ENCODE peak calls at places on chromosomes 4 and X, in ten cellular contexts. Q is upper lobe of left lung, H is HCT116, L is K562, M is stomach, O is GM23338, C is transverse colon, R is suprapubic skin, N is GM12878, P is sigmoid colon. D is an unnamed sample.
A peak's percentile ranks its signal among the peaks of the same experiment; 100 is the strongest.

GRCh38 chr4:156547439-156547838 is 424.2 kb downstream of the PDGFC start:
- DNase-seq in Q (no peak), H (no peak), L (no peak), M (no peak), O (no peak), C (no peak), R (no peak), N (no peak), P (no peak), D (no peak)

GRCh38 chrX:30141966-30142365 is 73.4 kb upstream of the MAGEB2 start:
- DNase-seq in Q (no peak), H (peak; percentile 43), L (peak; percentile 37), M (no peak), O (peak; percentile 65), C (no peak), R (no peak), N (no peak), P (no peak), D (no peak)

GRCh38 chr4:15368906-15369305 is 58.9 kb upstream of the C1QTNF7 start:
- DNase-seq in Q (no peak), H (no peak), L (no peak), M (no peak), O (no peak), C (no peak), R (no peak), N (no peak), P (no peak), D (no peak)

GRCh38 chr4:492412-492811 is 6.5 kb downstream of the ZNF721 start:
- DNase-seq in Q (no peak), H (no peak), L (no peak), M (no peak), O (no peak), C (no peak), R (no peak), N (no peak), P (no peak), D (no peak)

GRCh38 chr4:145347684-145348083 is 134.0 kb upstream of the SMAD1 start:
- DNase-seq in Q (no peak), H (no peak), L (no peak), M (no peak), O (no peak), C (no peak), R (no peak), N (no peak), P (no peak), D (no peak)

GRCh38 chrX:19670854-19671620 is 155.7 kb upstream of the MAP3K15 start:
- DNase-seq in Q (no peak), H (peak; percentile 79), L (no peak), M (no peak), O (peak; percentile 29), C (peak; percentile 69), R (peak; percentile 77), N (no peak), P (peak; percentile 72), D (no peak)

GRCh38 chr4:98345838-98346237 is 84.7 kb downstream of the RAP1GDS1 start:
- DNase-seq in Q (no peak), H (no peak), L (no peak), M (no peak), O (peak; percentile 4), C (no peak), R (no peak), N (no peak), P (no peak), D (no peak)

GRCh38 chr4:59094505-59094904 is 1984.3 kb upstream of the IGFBP7 start:
- DNase-seq in Q (no peak), H (no peak), L (no peak), M (no peak), O (peak; percentile 56), C (no peak), R (no peak), N (no peak), P (no peak), D (no peak)

GRCh38 chrX:152927858-152928760 is 30.2 kb downstream of the ZNF185 start:
- DNase-seq in Q (no peak), H (no peak), L (no peak), M (no peak), O (no peak), C (no peak), R (no peak), N (no peak), P (no peak), D (peak; percentile 36)

GRCh38 chr4:157984285-157984911 is 188.4 kb downstream of the GASK1B start:
- DNase-seq in Q (no peak), H (no peak), L (no peak), M (no peak), O (no peak), C (no peak), R (no peak), N (no peak), P (no peak), D (no peak)

GRCh38 chrX:34881671-34882070 is 60.9 kb upstream of the FAM47B start:
- DNase-seq in Q (no peak), H (no peak), L (no peak), M (no peak), O (no peak), C (no peak), R (no peak), N (no peak), P (no peak), D (no peak)

GRCh38 chrX:73850124-73851013 is 287.4 kb downstream of the CHIC1 start:
- DNase-seq in Q (no peak), H (peak; percentile 7), L (peak; percentile 9), M (peak; percentile 45), O (peak; percentile 36), C (peak; percentile 46), R (no peak), N (peak; percentile 62), P (peak; percentile 75), D (no peak)

GRCh38 chr4:53592686-53593641 is 1.7 kb upstream of the LNX1 start:
- DNase-seq in Q (peak; percentile 43), H (no peak), L (peak; percentile 72), M (peak; percentile 77), O (peak; percentile 93), C (peak; percentile 69), R (peak; percentile 80), N (no peak), P (no peak), D (no peak)

GRCh38 chr4:23320881-23321612 is 568.8 kb downstream of the PPARGC1A start:
- DNase-seq in Q (no peak), H (no peak), L (no peak), M (no peak), O (no peak), C (no peak), R (no peak), N (no peak), P (no peak), D (no peak)

DNA sequence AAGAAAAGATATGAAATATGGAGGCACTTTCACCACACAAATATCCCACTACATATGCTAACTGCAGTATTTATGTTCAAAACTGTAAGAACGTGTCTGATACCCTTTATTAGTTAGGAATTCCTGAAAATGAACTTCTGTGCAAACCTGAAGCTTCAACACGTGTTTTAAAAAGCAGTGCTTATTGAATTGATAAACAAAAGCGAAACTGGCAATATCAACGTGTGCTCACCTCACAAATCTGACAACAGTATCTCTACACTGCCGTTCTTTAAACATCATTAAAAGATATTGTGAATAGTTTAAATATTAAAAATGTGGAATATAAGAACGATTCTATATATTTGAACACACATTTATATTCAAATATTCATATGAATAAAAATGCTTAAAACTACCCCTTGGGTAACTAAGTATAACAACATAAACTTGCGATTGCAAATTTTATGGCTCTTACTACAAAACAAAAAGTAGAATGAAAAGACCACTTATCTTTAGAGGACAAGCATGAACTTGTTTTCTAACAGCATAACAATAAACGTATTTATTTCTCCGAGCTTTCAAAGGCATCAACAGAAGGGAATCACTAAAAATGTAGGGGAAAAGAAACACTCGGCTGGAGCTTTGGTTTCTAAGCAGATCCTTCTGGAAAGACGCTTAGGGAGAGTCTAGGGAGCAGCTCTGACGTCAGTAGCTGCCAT is at the start of gene LRP2BP:
- DNase-seq in Q (no peak), H (no peak), L (no peak), M (no peak), O (no peak), C (no peak), R (no peak), N (peak; percentile 48), P (no peak), D (no peak)
- TF ChIP-seq POLR2AphosphoS5 in Q (no peak), H (no peak), L (no peak), M (no peak), O (no peak), C (no peak), R (no peak), N (no peak), P (no peak), D (no peak)

GRCh38 chr4:24576276-24576675 is 8.1 kb downstream of the DHX15 start:
- DNase-seq in Q (no peak), H (no peak), L (no peak), M (no peak), O (no peak), C (no peak), R (no peak), N (no peak), P (no peak), D (no peak)
- H3K4me1 ChIP-seq in Q (peaks cover 35% of the 10 kb centered on the region), H (no peaks in the 10 kb centered on the region), L (peaks cover 10% of the 10 kb centered on the region), M (peaks cover 35% of the 10 kb centered on the region), O (peaks cover 63% of the 10 kb centered on the region), C (peaks cover 23% of the 10 kb centered on the region), R (peaks cover 39% of the 10 kb centered on the region), N (peaks cover 3% of the 10 kb centered on the region), P (peaks cover 51% of the 10 kb centered on the region), D (peaks cover 43% of the 10 kb centered on the region)

DNA sequence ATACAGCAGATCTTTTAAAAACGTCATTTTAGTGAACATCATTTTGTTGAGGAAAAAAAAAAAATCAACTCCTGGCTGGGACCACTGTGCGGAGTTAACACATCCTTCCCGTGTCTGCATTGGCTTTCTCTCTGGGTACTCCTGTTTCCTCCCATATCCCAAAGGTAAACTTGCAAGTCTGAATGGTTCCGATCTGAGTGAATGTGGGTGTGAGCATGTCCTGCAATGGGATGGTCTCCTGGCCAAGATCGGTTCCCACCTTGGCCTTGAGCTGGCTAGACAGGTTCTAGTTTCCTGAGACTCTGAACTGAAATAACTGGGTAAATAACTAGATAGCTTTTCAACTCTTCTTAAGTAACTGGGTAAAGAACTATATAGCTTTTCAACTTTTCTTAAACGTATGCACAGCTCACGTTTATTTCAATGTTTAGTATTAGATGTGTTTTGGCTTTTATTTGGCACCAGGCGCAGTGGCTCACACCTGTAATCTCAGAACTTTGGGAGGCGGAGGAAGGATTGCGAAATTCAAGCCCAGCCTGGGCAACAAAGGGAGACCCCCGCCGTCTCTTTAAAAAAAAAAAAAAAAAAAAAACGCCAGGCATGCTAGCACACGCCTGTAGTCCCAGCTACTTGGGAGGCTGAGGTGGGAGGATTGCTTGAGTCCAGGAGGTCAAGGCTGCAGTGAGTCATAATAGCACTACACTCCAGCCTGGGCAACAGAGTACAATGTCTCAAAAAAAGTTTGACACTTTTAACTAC is 14.0 kb downstream of the RBMX start:
- DNase-seq in Q (no peak), H (no peak), L (no peak), M (no peak), O (peak; percentile 10), C (no peak), R (no peak), N (no peak), P (no peak), D (no peak)
- TF ChIP-seq POLR2AphosphoS5 in Q (no peak), H (no peak), L (peak; percentile 30), M (no peak), O (peak; percentile 30), C (no peak), R (no peak), N (peak; percentile 55), P (no peak), D (peak; percentile 23)

DNA sequence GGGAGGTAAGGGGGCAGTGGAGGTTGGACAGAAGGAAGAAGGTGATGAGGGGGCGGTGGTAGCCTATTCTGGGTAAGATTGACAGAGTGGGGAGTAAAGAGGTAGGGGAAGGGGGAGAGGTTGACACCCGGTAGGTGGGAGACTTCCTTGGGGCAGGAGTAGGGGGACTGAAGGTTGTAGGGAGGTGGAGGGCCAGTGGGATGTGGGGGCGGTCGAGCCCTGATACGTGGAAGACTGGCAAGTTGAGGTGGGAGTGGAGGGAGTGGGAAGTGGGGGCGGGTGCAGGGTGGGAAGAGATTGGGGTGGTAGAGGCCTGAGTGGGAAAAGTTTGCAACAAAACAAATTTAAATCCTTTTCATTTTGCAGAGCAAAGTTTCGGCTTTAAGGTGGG is 1.7 kb downstream of the GCNA start:
- DNase-seq in Q (no peak), H (no peak), L (no peak), M (no peak), O (no peak), C (no peak), R (no peak), N (no peak), P (no peak), D (no peak)
- H3K4me1 ChIP-seq in Q (no peaks in the 10 kb centered on the region), H (no peaks in the 10 kb centered on the region), L (no peaks in the 10 kb centered on the region), M (no peaks in the 10 kb centered on the region), O (no peaks in the 10 kb centered on the region), C (no peaks in the 10 kb centered on the region), R (no peaks in the 10 kb centered on the region), N (no peaks in the 10 kb centered on the region), P (no peaks in the 10 kb centered on the region), D (no peaks in the 10 kb centered on the region)